ENCODE peak calls at places on chromosome X, in four cellular contexts. U, G, N and S are unnamed samples.

GRCh38 chrX:10600479-10600878 is 19.9 kb downstream of the MID1 start:
- DNase-seq in U (no peak), G (no peak), N (no peak), S (no peak)

GRCh38 chrX:109967151-109967550 is 35.8 kb upstream of the TMEM164 start:
- DNase-seq in U (no peak), G (no peak), N (no peak), S (no peak)

GRCh38 chrX:41935827-41936226 is 12.5 kb upstream of the CASK start:
- DNase-seq in U (no peak), G (no peak), N (no peak), S (no peak)

GRCh38 chrX:107683124-107683895 is 55.0 kb downstream of the PRPS1 start:
- DNase-seq in U (no peak), G (no peak), N (no peak), S (no peak)

GRCh38 chrX:112968351-112969133 is 127.9 kb upstream of the AMOT start:
- DNase-seq in U (no peak), G (no peak), N (no peak), S (no peak)

GRCh38 chrX:153488231-153488914 is 6.4 kb upstream of the BGN start:
- DNase-seq in U (no peak), G (no peak), N (no peak), S (no peak)

GRCh38 chrX:2705036-2705435 is 13.9 kb downstream of the CD99 start:
- DNase-seq in U (no peak), G (no peak), N (no peak), S (no peak)

GRCh38 chrX:129719931-129720520 is 18.8 kb upstream of the XPNPEP2 start:
- DNase-seq in U (no peak), G (no peak), N (no peak), S (no peak)

GRCh38 chrX:18640686-18641085 is 31.2 kb downstream of the RS1 start:
- DNase-seq in U (peak; percentile 49), G (no peak), N (no peak), S (no peak)

GRCh38 chrX:46325312-46325877 is 219.8 kb downstream of the ZNF674 start:
- DNase-seq in U (no peak), G (no peak), N (no peak), S (no peak)

GRCh38 chrX:42546800-42547199 is 231.2 kb downstream of the PPP1R2C start:
- DNase-seq in U (no peak), G (no peak), N (no peak), S (no peak)

GRCh38 chrX:65688403-65688881 is 21.0 kb downstream of the MSN start:
- DNase-seq in U (no peak), G (peak; percentile 80), N (no peak), S (no peak)

GRCh38 chrX:12610079-12610478 is 181.1 kb upstream of the PRPS2 start:
- DNase-seq in U (no peak), G (peak; percentile 92), N (peak; percentile 16), S (no peak)

GRCh38 chrX:135425026-135425425 is 3.3 kb downstream of the SMIM10L2A start:
- DNase-seq in U (no peak), G (no peak), N (no peak), S (no peak)

GRCh38 chrX:130080791-130081367 is 29.4 kb downstream of the ELF4 start:
- DNase-seq in U (no peak), G (no peak), N (no peak), S (no peak)

GRCh38 chrX:12308420-12308819 is 170.1 kb downstream of the FRMPD4 start:
- DNase-seq in U (no peak), G (no peak), N (no peak), S (no peak)

GRCh38 chrX:19611636-19612376 is 96.5 kb upstream of the MAP3K15 start:
- DNase-seq in U (no peak), G (peak; percentile 44), N (no peak), S (no peak)

GRCh38 chrX:153773741-153774575 is 6.9 kb upstream of the SRPK3 start:
- DNase-seq in U (no peak), G (no peak), N (no peak), S (no peak)

GRCh38 chrX:133859336-133859735 is 126.1 kb downstream of the GPC3 start:
- DNase-seq in U (peak; percentile 76), G (no peak), N (no peak), S (no peak)

GRCh38 chrX:146481735-146482134 is 327.8 kb upstream of the CXorf51B start:
- DNase-seq in U (no peak), G (no peak), N (no peak), S (no peak)

GRCh38 chrX:31227250-31227649 is 155.4 kb upstream of the FTHL17 start:
- DNase-seq in U (no peak), G (no peak), N (no peak), S (no peak)

GRCh38 chrX:132127748-132128147 is at the start of gene FRMD7:
- DNase-seq in U (no peak), G (no peak), N (no peak), S (no peak)

GRCh38 chrX:132532955-132533354 is 44.1 kb upstream of the MBNL3 start:
- DNase-seq in U (no peak), G (no peak), N (no peak), S (no peak)

GRCh38 chrX:46444011-46444410 is 101.2 kb downstream of the ZNF674 start:
- DNase-seq in U (no peak), G (peak; percentile 85), N (peak; percentile 74), S (no peak)

GRCh38 chrX:11143931-11144678 is 33.0 kb downstream of the HCCS start:
- DNase-seq in U (peak; percentile 67), G (peak; percentile 30), N (peak; percentile 82), S (peak; percentile 75)

GRCh38 chrX:5233830-5234229 is 994.8 kb downstream of the NLGN4X start:
- DNase-seq in U (no peak), G (no peak), N (no peak), S (no peak)